ENCODE peak calls at places on chromosomes 7 and 10, in seven cellular contexts. V is HCEC 1CT; A is stimulated activated CD8-positive, alpha-beta memory T cell treated with anti-CD3 and anti-CD28 coated beads, Interleukin-7, amount 100 ng/mL, for 1 hour; K is AG10803; G is T-helper 17 cell; N is adipocyte; D is CD8-positive, alpha-beta memory T cell. L is an unnamed sample.

GRCh38 chr7:73567701-73568685 is 10.4 kb downstream of the TBL2 start:
- DNase-seq in V (no peak), A (no peak), K (peak), G (no peak), N (no peak), D (no peak), L (no peak)

GRCh38 chr10:29610876-29611647 is 23.7 kb downstream of the SVIL start:
- DNase-seq in V (no peak), A (no peak), K (no peak), G (no peak), N (no peak), D (no peak), L (no peak)

GRCh38 chr7:155361947-155362346 is 64.3 kb downstream of the INSIG1 start:
- DNase-seq in V (no peak), A (no peak), K (no peak), G (no peak), N (no peak), D (no peak), L (no peak)

GRCh38 chr7:102085223-102085772 is 201.4 kb upstream of the SH2B2 start:
- DNase-seq in V (no peak), A (no peak), K (no peak), G (no peak), N (no peak), D (no peak), L (no peak)

GRCh38 chr7:2978403-2978802 is 65.3 kb downstream of the CARD11 start:
- DNase-seq in V (no peak), A (peak), K (no peak), G (peak), N (no peak), D (peak), L (peak)

GRCh38 chr10:14594878-14595525 is 179.7 kb downstream of the FAM107B start:
- DNase-seq in V (no peak), A (no peak), K (no peak), G (no peak), N (no peak), D (no peak), L (no peak)

GRCh38 chr10:110081914-110082313 is 74.1 kb downstream of the ADD3 start:
- DNase-seq in V (peak), A (no peak), K (peak), G (no peak), N (peak), D (no peak), L (no peak)

GRCh38 chr7:29764227-29764626 is 42.1 kb upstream of the WIPF3 start:
- DNase-seq in V (no peak), A (no peak), K (no peak), G (no peak), N (no peak), D (no peak), L (no peak)

GRCh38 chr10:775245-776075 is 86.0 kb upstream of the DIP2C start:
- DNase-seq in V (no peak), A (no peak), K (peak), G (no peak), N (peak), D (no peak), L (no peak)

GRCh38 chr7:14787551-14787950 is 115.0 kb downstream of the DGKB start:
- DNase-seq in V (no peak), A (no peak), K (no peak), G (no peak), N (no peak), D (no peak), L (no peak)

GRCh38 chr10:34908472-34908871 is 93.4 kb upstream of the PARD3 start:
- DNase-seq in V (peak), A (no peak), K (peak), G (no peak), N (peak), D (no peak), L (no peak)

GRCh38 chr10:93363891-93364648 is 118.1 kb downstream of the MYOF start:
- DNase-seq in V (no peak), A (no peak), K (no peak), G (no peak), N (no peak), D (no peak), L (peak)

GRCh38 chr10:88386878-88387773 is 196.0 kb downstream of the RNLS start:
- DNase-seq in V (peak), A (no peak), K (peak), G (no peak), N (peak), D (peak), L (peak)

GRCh38 chr7:101386558-101387199 is 24.0 kb downstream of the COL26A1 start:
- DNase-seq in V (no peak), A (no peak), K (peak), G (no peak), N (peak), D (no peak), L (no peak)

GRCh38 chr7:66859794-66860645 is 61.0 kb upstream of the TMEM248 start:
- DNase-seq in V (no peak), A (no peak), K (no peak), G (no peak), N (peak), D (no peak), L (no peak)

GRCh38 chr10:95440326-95440725 is 120.8 kb downstream of the SORBS1 start:
- DNase-seq in V (no peak), A (no peak), K (no peak), G (no peak), N (no peak), D (no peak), L (no peak)

GRCh38 chr7:18829518-18830252 is 287.8 kb downstream of the TWIST1 start:
- DNase-seq in V (peak), A (no peak), K (peak), G (no peak), N (peak), D (no peak), L (no peak)

GRCh38 chr7:70598976-70599375 is 533.0 kb upstream of the GALNT17 start:
- DNase-seq in V (no peak), A (no peak), K (peak), G (no peak), N (peak), D (no peak), L (peak)

GRCh38 chr10:3099291-3100092 is 32.1 kb downstream of the PFKP start:
- DNase-seq in V (peak), A (no peak), K (peak), G (no peak), N (peak), D (no peak), L (no peak)

GRCh38 chr7:51040777-51041176 is 258.1 kb upstream of the GRB10 start:
- DNase-seq in V (no peak), A (no peak), K (peak), G (no peak), N (peak), D (no peak), L (no peak)

GRCh38 chr10:24136070-24136469 is 72.9 kb upstream of the KIAA1217 start:
- DNase-seq in V (no peak), A (no peak), K (no peak), G (no peak), N (no peak), D (no peak), L (no peak)

GRCh38 chr10:103849880-103850571 is 5.3 kb downstream of the SH3PXD2A start:
- DNase-seq in V (peak), A (no peak), K (peak), G (no peak), N (peak), D (no peak), L (no peak)

GRCh38 chr10:11469575-11470391 is 141.7 kb downstream of the USP6NL start:
- DNase-seq in V (no peak), A (no peak), K (no peak), G (no peak), N (no peak), D (no peak), L (no peak)

GRCh38 chr10:79146611-79147130 is 77.9 kb downstream of the ZMIZ1 start:
- DNase-seq in V (no peak), A (no peak), K (peak), G (no peak), N (no peak), D (peak), L (peak)

L was measured in lung.